ENCODE peak calls at places on chromosome 7, in five cellular contexts. M, D, U, G and T are unnamed samples.

GRCh38 chr7:121081327-121081936 is 92.9 kb downstream of the CPED1 start:
- DNase-seq in M (peak), D (no peak), U (no peak), G (peak), T (peak)

GRCh38 chr7:507623-508305 is 11.9 kb downstream of the PDGFA start:
- DNase-seq in M (no peak), D (no peak), U (no peak), G (no peak), T (no peak)

GRCh38 chr7:389911-390601 is 100.1 kb downstream of the FOXL3 start:
- DNase-seq in M (no peak), D (no peak), U (no peak), G (no peak), T (no peak)

GRCh38 chr7:19066109-19066508 is 51.3 kb downstream of the TWIST1 start:
- DNase-seq in M (peak), D (no peak), U (no peak), G (no peak), T (peak)

GRCh38 chr7:98286701-98287485 is 5.4 kb downstream of the BRI3 start:
- DNase-seq in M (no peak), D (no peak), U (no peak), G (no peak), T (no peak)

GRCh38 chr7:151316896-151317295 is 24.7 kb upstream of the NUB1 start:
- DNase-seq in M (no peak), D (no peak), U (no peak), G (no peak), T (no peak)

GRCh38 chr7:111763221-111763791 is 201.0 kb upstream of the IMMP2L start:
- DNase-seq in M (peak), D (no peak), U (no peak), G (peak), T (peak)

GRCh38 chr7:157113607-157114006 is 25.1 kb upstream of the UBE3C start:
- DNase-seq in M (no peak), D (no peak), U (peak), G (no peak), T (no peak)

GRCh38 chr7:25124485-25125136 is 449 bp downstream of the CYCS start:
- DNase-seq in M (peak), D (no peak), U (peak), G (no peak), T (peak)

GRCh38 chr7:78472519-78472918 is 673.9 kb downstream of the PHTF2 start:
- DNase-seq in M (peak), D (no peak), U (no peak), G (peak), T (peak)

GRCh38 chr7:132239422-132239994 is 336.8 kb downstream of the PLXNA4 start:
- DNase-seq in M (no peak), D (no peak), U (no peak), G (no peak), T (no peak)

GRCh38 chr7:105648561-105649401 is 67.5 kb upstream of the EFCAB10 start:
- DNase-seq in M (no peak), D (no peak), U (no peak), G (peak), T (no peak)

GRCh38 chr7:157992511-157993160 is 595.0 kb downstream of the PTPRN2 start:
- DNase-seq in M (no peak), D (no peak), U (no peak), G (no peak), T (no peak)